ENCODE peak calls at places on chromosomes 2 and 18, in six cellular contexts. J is HAP-1, K is adrenal gland, L is ovary, M is mammary epithelial cell, X is aorta. G is an unnamed sample.

GRCh38 chr2:195531754-195532153 is 125.3 kb upstream of the SLC39A10 start:
- DNase-seq in K (no peak), L (no peak), X (no peak), J (no peak), M (no peak), G (no peak)

GRCh38 chr18:46169464-46169941 is 65.3 kb downstream of the HAUS1 start:
- DNase-seq in K (peak; percentile 39), J (no peak), X (no peak), L (no peak), M (peak; percentile 73), G (no peak)

GRCh38 chr2:36380624-36381481 is 25.3 kb downstream of the CRIM1 start:
- DNase-seq in L (no peak), J (no peak), M (no peak), K (peak; percentile 22), X (no peak), G (no peak)

GRCh38 chr2:65997941-65998340 is 437.0 kb upstream of the MEIS1 start:
- DNase-seq in X (no peak), M (no peak), L (no peak), K (no peak), J (no peak), G (no peak)

GRCh38 chr2:106886916-106887758 is 1.2 kb upstream of the ST6GAL2 start:
- DNase-seq in L (no peak), K (no peak), J (no peak), X (peak; percentile 87), M (peak; percentile 45), G (no peak)

GRCh38 chr2:230893881-230894781 is 29.4 kb downstream of the ITM2C start:
- DNase-seq in L (no peak), X (peak; percentile 67), J (no peak), K (no peak), M (no peak), G (peak; percentile 23)

GRCh38 chr18:35942661-35943060 is 29.8 kb upstream of the RMP24 start:
- DNase-seq in J (no peak), M (no peak), K (no peak), L (no peak), X (no peak), G (no peak)

GRCh38 chr18:74595425-74595824 is 2.2 kb upstream of the ZNF407 start:
- DNase-seq in L (no peak), J (no peak), M (no peak), X (no peak), K (no peak), G (no peak)

GRCh38 chr2:109266511-109266910 is 137.5 kb downstream of the SH3RF3 start:
- DNase-seq in L (no peak), M (no peak), X (no peak), J (no peak), K (no peak), G (no peak)

GRCh38 chr2:39138837-39139211 is 18.0 kb upstream of the SOS1 start:
- DNase-seq in X (no peak), K (no peak), L (no peak), M (no peak), J (no peak), G (no peak)
- H3K4me1 ChIP-seq in X (no peaks in the 10 kb centered on the region), K (peaks cover 19% of the 10 kb centered on the region), L (peaks cover 2% of the 10 kb centered on the region), M (peaks cover 3% of the 10 kb centered on the region), J (peaks cover 35% of the 10 kb centered on the region), G (peaks cover 57% of the 10 kb centered on the region)

DNA sequence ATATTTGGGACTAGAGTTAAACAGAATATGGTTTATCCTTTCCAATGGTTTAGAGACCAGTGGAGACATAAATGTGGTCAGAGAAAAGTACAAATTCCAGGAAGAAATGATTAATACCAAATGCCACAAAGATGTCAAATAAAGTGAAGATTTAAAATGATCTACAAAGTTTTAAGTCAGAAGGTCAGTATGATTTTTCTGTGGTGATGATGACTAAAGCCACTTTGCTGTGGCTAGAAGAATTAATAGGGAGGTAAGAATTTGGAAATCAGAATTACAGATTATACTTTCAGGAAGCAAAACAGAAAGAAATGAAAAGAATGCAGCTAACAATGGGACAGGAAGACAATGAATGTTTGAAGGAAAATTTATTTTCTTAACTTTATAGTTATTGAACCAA is 91.5 kb upstream of the CDH7 start:
- DNase-seq in K (no peak), M (no peak), X (no peak), J (no peak), L (no peak), G (no peak)
- H3K4me1 ChIP-seq in K (no peaks in the 10 kb centered on the region), M (no peaks in the 10 kb centered on the region), X (no peaks in the 10 kb centered on the region), J (peaks cover 2% of the 10 kb centered on the region), L (no peaks in the 10 kb centered on the region), G (no peaks in the 10 kb centered on the region)

GRCh38 chr2:31197669-31198068 is 19.6 kb downstream of the CAPN14 start:
- DNase-seq in K (no peak), X (no peak), M (no peak), J (no peak), L (no peak), G (no peak)
- H3K4me1 ChIP-seq in K (no peaks in the 10 kb centered on the region), X (no peaks in the 10 kb centered on the region), M (no peaks in the 10 kb centered on the region), J (no peaks in the 10 kb centered on the region), L (no peaks in the 10 kb centered on the region), G (no peaks in the 10 kb centered on the region)

GRCh38 chr2:19750136-19750535 is 151.6 kb downstream of the TTC32 start:
- DNase-seq in J (no peak), X (no peak), L (no peak), M (no peak), K (no peak), G (no peak)
- H3K4me1 ChIP-seq in J (no peaks in the 10 kb centered on the region), X (peaks cover 6% of the 10 kb centered on the region), L (no peaks in the 10 kb centered on the region), M (peaks cover 11% of the 10 kb centered on the region), K (no peaks in the 10 kb centered on the region), G (no peaks in the 10 kb centered on the region)

GRCh38 chr2:96768083-96768561 is 7.4 kb downstream of the CNNM4 start:
- DNase-seq in J (no peak), K (no peak), L (no peak), M (no peak), X (no peak), G (peak; percentile 80)
- H3K4me1 ChIP-seq in J (peaks cover 14% of the 10 kb centered on the region), K (no peaks in the 10 kb centered on the region), L (peaks cover 5% of the 10 kb centered on the region), M (peaks cover 12% of the 10 kb centered on the region), X (no peaks in the 10 kb centered on the region), G (peaks cover 73% of the 10 kb centered on the region)

GRCh38 chr18:11043694-11044093 is 105.7 kb downstream of the PIEZO2 start:
- DNase-seq in X (no peak), L (no peak), M (no peak), J (no peak), K (no peak), G (no peak)

GRCh38 chr18:11042247-11042646 is 107.1 kb downstream of the PIEZO2 start:
- DNase-seq in J (no peak), L (no peak), M (no peak), X (no peak), K (no peak), G (no peak)

GRCh38 chr18:11037841-11038240 is 111.5 kb downstream of the PIEZO2 start:
- DNase-seq in M (no peak), L (no peak), K (no peak), J (no peak), X (no peak), G (no peak)

GRCh38 chr18:11040823-11041712 is 108.3 kb downstream of the PIEZO2 start:
- DNase-seq in J (no peak), K (peak; percentile 25), M (peak; percentile 1), L (peak; percentile 50), X (no peak), G (peak; percentile 74)

GRCh38 chr18:11040359-11040758 is 109.0 kb downstream of the PIEZO2 start:
- DNase-seq in X (no peak), L (no peak), J (no peak), K (no peak), M (no peak), G (no peak)
- H3K4me1 ChIP-seq in X (no peaks in the 10 kb centered on the region), L (no peaks in the 10 kb centered on the region), J (no peaks in the 10 kb centered on the region), K (no peaks in the 10 kb centered on the region), M (no peaks in the 10 kb centered on the region), G (peaks cover 9% of the 10 kb centered on the region)

GRCh38 chr2:215930505-215931233 is 82.7 kb downstream of the MREG start:
- DNase-seq in J (no peak), M (no peak), L (no peak), K (no peak), X (no peak), G (no peak)
- H3K4me1 ChIP-seq in J (no peaks in the 10 kb centered on the region), M (peaks cover 20% of the 10 kb centered on the region), L (no peaks in the 10 kb centered on the region), K (no peaks in the 10 kb centered on the region), X (no peaks in the 10 kb centered on the region), G (no peaks in the 10 kb centered on the region)

DNA sequence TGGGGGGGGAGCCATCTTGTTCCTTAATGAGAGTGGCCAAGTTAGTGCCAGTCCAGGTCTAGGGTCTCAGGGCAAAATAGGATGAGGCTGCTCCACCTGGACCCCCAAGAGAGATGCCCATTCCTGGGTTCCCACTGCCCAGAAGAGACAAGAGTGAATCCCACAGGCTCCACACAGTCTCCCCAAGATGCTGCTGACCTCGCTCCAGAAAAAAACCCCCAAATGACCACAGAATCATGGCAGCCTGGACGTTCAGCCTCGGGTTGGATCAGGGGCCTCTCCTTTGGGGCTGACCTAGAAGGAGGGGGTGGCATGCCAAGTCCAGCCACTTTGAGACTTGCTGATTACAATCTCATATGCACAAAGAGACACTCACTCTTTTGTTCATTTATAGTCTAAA is 25.1 kb downstream of the STAT1 start:
- DNase-seq in M (no peak), J (no peak), X (no peak), K (no peak), L (no peak), G (no peak)
- H3K4me1 ChIP-seq in M (peaks cover 9% of the 10 kb centered on the region), J (no peaks in the 10 kb centered on the region), X (no peaks in the 10 kb centered on the region), K (no peaks in the 10 kb centered on the region), L (no peaks in the 10 kb centered on the region), G (no peaks in the 10 kb centered on the region)

GRCh38 chr2:159152119-159152778 is 134.3 kb downstream of the WDSUB1 start:
- DNase-seq in J (no peak), X (no peak), K (no peak), L (no peak), M (no peak), G (no peak)

GRCh38 chr2:159151198-159152118 is 135.0 kb downstream of the WDSUB1 start:
- DNase-seq in J (no peak), M (no peak), X (no peak), L (no peak), K (no peak), G (no peak)

GRCh38 chr2:159153463-159153862 is 133.0 kb downstream of the WDSUB1 start:
- DNase-seq in M (peak; percentile 79), L (no peak), K (no peak), J (no peak), X (no peak), G (no peak)

GRCh38 chr2:159155315-159155714 is 131.2 kb downstream of the WDSUB1 start:
- DNase-seq in M (peak; percentile 66), J (no peak), X (no peak), L (no peak), K (no peak), G (no peak)

DNA sequence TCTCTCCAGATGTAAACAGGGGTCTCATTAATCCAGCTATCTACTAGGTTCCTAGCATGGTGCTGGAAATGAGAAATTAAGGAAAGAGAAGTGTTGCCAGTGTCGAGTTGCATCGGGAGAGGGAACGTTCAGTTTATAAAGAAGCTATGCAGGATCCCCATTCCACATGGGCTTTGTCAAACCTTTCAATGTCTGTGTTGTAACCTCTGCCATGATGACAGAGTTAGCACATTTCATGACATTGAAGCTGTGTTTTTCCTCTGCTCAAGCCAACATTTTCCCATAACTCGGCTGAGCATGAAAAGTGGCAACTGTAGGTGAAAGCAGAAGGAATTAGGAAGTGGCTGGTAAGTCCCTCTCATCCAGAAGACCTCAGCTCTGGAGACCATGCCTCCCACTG is 133.4 kb downstream of the WDSUB1 start:
- DNase-seq in M (no peak), X (no peak), K (no peak), J (no peak), L (no peak), G (no peak)
- H3K4me1 ChIP-seq in M (peaks cover 53% of the 10 kb centered on the region), X (no peaks in the 10 kb centered on the region), K (no peaks in the 10 kb centered on the region), J (peaks cover 25% of the 10 kb centered on the region), L (peaks cover 2% of the 10 kb centered on the region), G (no peaks in the 10 kb centered on the region)

GRCh38 chr18:8602040-8602439 is 7.2 kb upstream of the RAB12 start:
- DNase-seq in K (no peak), J (no peak), M (no peak), L (no peak), X (no peak), G (no peak)
- H3K4me1 ChIP-seq in K (no peaks in the 10 kb centered on the region), J (no peaks in the 10 kb centered on the region), M (no peaks in the 10 kb centered on the region), L (no peaks in the 10 kb centered on the region), X (no peaks in the 10 kb centered on the region), G (peaks cover 45% of the 10 kb centered on the region)

G was measured in OCI-LY7.